ENCODE peak calls at places on chromosome 15, in four cellular contexts. C is cardiac fibroblast, V is A549, M is cardiac muscle cell. W is an unnamed sample.
A peak's percentile ranks its signal among the peaks of the same experiment; 100 is the strongest.

GRCh38 chr15:66938114-66938830 is 127.1 kb upstream of the SMAD3 start:
- DNase-seq in V (no peak), M (peak; percentile 36), C (peak; percentile 20), W (no peak)

GRCh38 chr15:29638781-29639180 is 183.5 kb downstream of the TJP1 start:
- DNase-seq in M (peak; percentile 8), V (no peak), C (no peak), W (no peak)

GRCh38 chr15:84638103-84638502 is 16.0 kb downstream of the WDR73 start:
- DNase-seq in V (peak; percentile 63), C (peak; percentile 15), M (no peak), W (no peak)

GRCh38 chr15:74050835-74051234 is 31.5 kb downstream of the GOLGA6A start:
- DNase-seq in C (no peak), V (no peak), M (no peak), W (no peak)

GRCh38 chr15:91257755-91258435 is 157.8 kb downstream of the SV2B start:
- DNase-seq in M (no peak), C (no peak), V (no peak), W (no peak)

GRCh38 chr15:62112616-62113593 is 46.1 kb downstream of the C2CD4A start:
- DNase-seq in M (peak; percentile 70), C (peak; percentile 76), V (peak; percentile 92), W (peak; percentile 59)

GRCh38 chr15:85554852-85555521 is 174.6 kb downstream of the AKAP13 start:
- DNase-seq in C (no peak), M (no peak), V (no peak), W (no peak)

GRCh38 chr15:35751421-35752133 is 205.6 kb upstream of the DPH6 start:
- DNase-seq in V (peak; percentile 68), C (peak; percentile 86), M (peak; percentile 86), W (peak; percentile 41)

GRCh38 chr15:33506781-33507180 is 196.0 kb downstream of the RYR3 start:
- DNase-seq in V (no peak), M (no peak), C (no peak), W (no peak)

GRCh38 chr15:90106522-90107117 is 4.4 kb upstream of the IDH2 start:
- DNase-seq in C (peak; percentile 45), V (peak; percentile 61), M (peak; percentile 54), W (peak; percentile 56)

GRCh38 chr15:38130739-38131498 is 121.7 kb upstream of the SPRED1 start:
- DNase-seq in V (no peak), M (peak; percentile 99), C (peak; percentile 98), W (no peak)

DNA sequence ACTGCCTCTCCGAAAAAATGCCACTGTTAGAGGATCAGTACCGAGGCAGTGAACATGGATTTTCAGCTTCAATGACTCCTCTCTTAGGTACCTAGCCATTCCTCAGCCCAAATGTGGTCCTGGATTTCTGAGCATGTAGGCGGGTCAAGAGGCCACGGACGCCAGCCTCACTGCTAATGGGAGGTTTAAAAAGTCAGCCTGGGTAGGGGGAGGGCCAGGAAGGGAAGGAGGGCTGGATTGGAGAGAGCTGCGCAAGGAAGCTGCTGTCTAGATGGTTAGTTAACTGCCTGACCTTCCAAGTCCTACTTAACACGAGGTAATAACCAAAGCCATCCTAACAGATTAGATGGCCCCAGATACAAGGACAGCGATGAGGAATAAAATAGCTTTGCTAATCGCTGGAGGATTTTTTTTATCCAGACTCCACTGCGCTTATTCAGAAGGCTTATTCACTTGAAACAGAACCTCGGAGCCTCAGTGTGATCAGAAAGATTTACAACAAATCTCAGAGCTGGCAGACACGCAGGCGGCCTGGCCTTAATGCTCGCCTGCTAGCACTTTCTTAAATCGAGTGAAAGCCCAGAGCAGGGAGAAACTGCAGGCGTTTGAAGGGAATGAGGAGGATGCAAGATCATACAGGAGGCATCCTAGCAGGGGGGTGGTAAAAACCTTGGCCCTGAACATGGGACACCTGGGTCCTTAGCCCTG is 34.3 kb downstream of the TLE3 start:
- DNase-seq in M (no peak), V (no peak), C (no peak), W (no peak)
- TF ChIP-seq CTCF in M (no peak), V (no peak), C (no peak), W (no peak)

DNA sequence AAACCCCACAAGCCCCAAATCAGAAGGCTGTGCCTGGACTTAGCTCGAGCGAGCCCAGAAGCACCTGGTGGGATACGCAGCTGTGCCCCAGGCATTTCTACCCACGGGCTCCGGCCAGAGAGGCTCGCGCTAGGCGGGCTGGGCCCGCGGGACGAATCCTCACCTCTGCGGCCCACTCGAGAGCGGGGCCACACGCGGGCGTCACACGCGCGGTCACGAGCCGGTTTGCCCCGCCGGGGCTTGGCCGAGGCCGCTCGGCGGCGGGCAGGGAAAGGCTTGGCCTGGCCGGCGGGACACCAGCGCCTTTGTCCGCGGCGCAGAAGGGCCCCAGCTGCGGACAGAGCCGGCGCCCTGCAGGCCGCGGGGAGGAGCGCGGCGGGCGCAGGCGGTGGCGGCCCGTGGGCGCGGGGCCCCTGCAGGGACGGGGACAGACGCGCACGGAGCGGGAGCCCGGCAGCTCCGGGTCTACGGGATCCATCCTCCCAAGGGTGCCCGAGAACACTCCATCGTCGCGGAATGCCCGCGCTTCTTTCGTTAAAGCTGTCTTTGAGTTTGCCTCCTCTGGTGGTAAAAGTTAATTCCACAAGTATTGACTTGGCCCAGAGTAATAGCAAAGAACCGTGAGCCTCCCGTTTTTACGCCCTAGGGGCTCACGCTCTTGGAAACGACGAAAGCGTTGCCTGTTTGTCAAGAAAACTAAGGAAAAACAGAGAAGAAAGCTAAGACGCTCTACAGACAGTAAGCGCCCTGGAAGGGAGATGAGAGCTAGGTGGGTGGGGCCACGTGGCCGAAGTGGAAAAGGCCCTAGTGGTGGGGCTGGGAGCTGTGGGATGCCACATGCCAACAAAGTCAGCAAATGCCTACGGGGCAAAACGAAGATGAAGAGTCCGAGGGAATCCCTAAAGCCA is 26.4 kb downstream of the TYRO3 start:
- DNase-seq in C (peak; percentile 65), M (peak; percentile 66), V (peak; percentile 44), W (peak; percentile 24)
- TF ChIP-seq CTCF in C (peak; percentile 41), M (peak; percentile 56), V (peak; percentile 24), W (no peak)

DNA sequence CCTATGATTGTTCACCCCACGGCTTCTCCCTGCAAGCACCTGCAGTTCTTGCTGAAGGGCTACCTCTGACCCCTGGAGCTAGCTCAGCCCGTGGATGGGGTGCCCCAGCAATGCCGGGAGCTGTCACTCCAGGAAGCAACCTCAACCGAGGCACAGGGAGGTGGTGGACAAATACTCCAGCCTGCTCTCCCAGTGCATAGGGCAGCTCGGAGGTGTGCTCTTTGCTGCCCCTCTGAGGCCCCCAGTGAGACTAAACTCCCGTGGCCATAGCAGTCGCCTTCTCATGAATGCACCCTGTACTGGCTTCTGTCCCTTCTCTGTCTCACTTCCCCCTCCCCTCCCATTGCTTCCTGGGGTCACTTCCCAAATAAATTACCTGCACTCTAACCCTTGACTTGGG is 48.5 kb downstream of the LINGO1 start:
- DNase-seq in V (no peak), C (no peak), M (no peak), W (peak; percentile 36)
- TF ChIP-seq CTCF in V (no peak), C (no peak), M (peak; percentile 39), W (peak; percentile 14)

DNA sequence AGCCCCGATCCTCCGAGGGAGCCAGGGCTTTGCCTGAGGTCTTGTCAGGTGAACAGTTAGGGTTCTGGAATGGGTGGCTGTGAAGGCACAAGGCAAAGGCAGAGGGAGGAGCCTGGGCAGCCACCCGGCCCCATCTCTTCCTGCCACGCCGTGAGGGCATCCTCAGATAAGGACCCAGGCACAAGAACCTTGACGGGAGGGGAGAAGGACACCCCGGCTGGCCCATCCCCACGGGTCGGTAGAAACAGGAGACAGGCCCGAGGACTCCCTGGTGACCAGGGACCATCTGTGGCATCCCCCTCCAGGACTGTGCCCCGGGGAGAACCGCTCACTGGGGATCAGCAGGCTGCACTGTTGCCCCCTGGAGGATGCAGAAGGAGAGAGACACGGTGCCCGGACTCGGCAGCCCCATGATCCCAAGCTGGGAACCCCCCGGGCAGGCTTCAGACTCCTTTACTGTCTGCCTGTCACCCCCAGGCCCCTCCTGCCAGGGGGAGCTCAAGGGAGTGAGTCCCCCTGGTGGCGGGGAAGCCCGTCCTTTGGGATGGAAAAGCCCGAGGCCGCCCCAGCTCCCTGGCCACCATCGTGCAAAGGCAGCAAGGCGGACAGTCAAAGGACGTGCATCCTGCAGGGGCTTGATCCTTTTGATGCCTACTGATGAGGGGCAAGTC is 12.3 kb upstream of the PCSK6 start:
- DNase-seq in V (peak; percentile 51), C (peak; percentile 36), M (peak; percentile 45), W (peak; percentile 68)
- TF ChIP-seq CTCF in V (peak; percentile 76), C (peak; percentile 60), M (peak; percentile 74), W (peak; percentile 67)

GRCh38 chr15:51497806-51498205 is 124.8 kb downstream of the DMXL2 start:
- DNase-seq in V (no peak), M (no peak), C (no peak), W (no peak)

GRCh38 chr15:51499379-51499976 is 123.1 kb downstream of the DMXL2 start:
- DNase-seq in M (peak; percentile 67), V (peak; percentile 73), C (peak; percentile 57), W (peak; percentile 11)

GRCh38 chr15:51505251-51505650 is 117.3 kb downstream of the DMXL2 start:
- DNase-seq in V (no peak), C (no peak), M (no peak), W (no peak)

GRCh38 chr15:51503003-51503402 is 119.6 kb downstream of the DMXL2 start:
- DNase-seq in M (no peak), C (no peak), V (no peak), W (no peak)
- TF ChIP-seq CTCF in M (no peak), C (no peak), V (no peak), W (no peak)

DNA sequence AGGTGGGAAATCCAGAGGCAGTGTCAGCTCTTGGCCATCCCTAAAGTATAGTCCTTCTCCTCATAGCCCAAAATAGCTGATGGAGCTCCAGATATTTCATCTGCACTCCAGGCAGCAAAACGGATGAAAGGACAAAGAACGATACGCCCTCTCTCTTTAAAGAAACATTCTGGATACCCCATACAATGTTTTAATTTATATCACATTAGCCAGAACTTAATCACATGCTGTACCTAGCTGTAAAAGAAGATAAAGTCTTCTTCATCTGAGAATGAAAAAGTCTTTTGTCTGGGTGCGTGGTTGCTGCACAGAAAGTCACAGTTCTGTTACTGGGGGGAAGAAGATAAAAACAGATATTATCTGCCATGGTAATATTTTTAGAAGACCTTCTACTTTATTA is 4.3 kb upstream of the SHC4 start:
- DNase-seq in V (no peak), C (no peak), M (no peak), W (no peak)
- TF ChIP-seq CTCF in V (no peak), C (no peak), M (no peak), W (no peak)

DNA sequence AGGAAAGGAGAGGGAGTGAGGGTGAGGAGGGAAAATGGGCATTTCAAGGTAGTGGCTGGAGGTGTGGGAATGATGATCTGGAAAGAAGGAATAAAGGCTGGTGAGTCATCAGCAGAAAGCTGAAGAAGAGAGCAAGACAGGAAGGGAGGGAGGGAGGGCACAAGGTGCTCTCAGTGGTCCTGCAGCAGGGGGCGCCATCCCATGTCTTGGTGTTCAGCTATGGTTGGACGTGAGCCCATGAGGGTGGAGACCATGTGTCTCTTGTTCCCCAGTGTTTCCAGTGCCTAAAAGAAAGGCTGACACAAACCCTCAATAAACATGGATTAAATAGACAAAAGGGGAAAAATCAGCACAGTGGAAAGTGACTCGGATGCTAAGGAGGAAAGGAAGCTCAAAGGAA is 228.5 kb downstream of the NTRK3 start:
- DNase-seq in M (no peak), V (no peak), C (no peak), W (no peak)
- TF ChIP-seq CTCF in M (no peak), V (peak; percentile 14), C (no peak), W (no peak)

DNA sequence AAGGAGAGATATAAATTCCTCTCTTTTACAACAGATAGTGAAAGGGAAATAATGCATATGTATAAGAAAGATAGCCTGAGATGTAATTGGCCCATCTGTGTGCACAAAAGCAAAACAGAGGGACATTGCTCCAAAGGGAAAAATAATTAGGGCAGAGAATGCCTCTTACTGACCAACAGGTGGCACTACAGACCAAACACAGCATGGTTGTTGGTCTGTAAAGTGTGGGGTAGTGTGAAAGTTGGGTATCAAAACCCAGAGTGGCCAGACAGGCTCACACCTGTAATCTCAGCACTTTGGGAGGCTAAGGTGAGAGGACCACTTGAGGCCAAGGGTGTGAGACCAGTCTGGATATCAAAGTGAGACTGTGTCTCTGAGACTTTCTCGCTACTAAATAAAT is 4.5 kb upstream of the TLNRD1 start:
- DNase-seq in V (peak; percentile 58), M (peak; percentile 25), C (peak; percentile 24), W (no peak)
- TF ChIP-seq CTCF in V (peak; percentile 28), M (peak; percentile 41), C (peak; percentile 63), W (peak; percentile 46)

W was measured in Calu3.